ENCODE peak calls at places on chromosomes 4 and X, in six cellular contexts. S, K, Y, H, A and B are unnamed samples.

GRCh38 chrX:38651625-38652601 is 90.6 kb downstream of the TSPAN7 start:
- DNase-seq in A (no peak), H (no peak), S (no peak), Y (no peak), K (no peak), B (no peak)

GRCh38 chr4:4627111-4627510 is 85.3 kb upstream of the STX18 start:
- DNase-seq in A (no peak), K (no peak), Y (no peak), S (no peak), H (no peak), B (no peak)

GRCh38 chr4:98963538-98964433 is 31.7 kb upstream of the METAP1 start:
- DNase-seq in Y (no peak), H (no peak), K (no peak), S (no peak), A (no peak), B (no peak)

GRCh38 chr4:1992468-1993168 is 16.2 kb downstream of the NELFA start:
- DNase-seq in Y (no peak), A (peak; percentile 65), K (no peak), S (no peak), H (no peak), B (no peak)

GRCh38 chr4:187065396-187065795 is 341.7 kb upstream of the FAT1 start:
- DNase-seq in A (no peak), K (no peak), Y (no peak), H (no peak), S (no peak), B (no peak)

GRCh38 chr4:921830-922331 is 10.2 kb downstream of the GAK start:
- DNase-seq in A (no peak), S (no peak), Y (no peak), H (peak; percentile 72), K (no peak), B (peak; percentile 23)

GRCh38 chr4:180031330-180031729 is 2211.9 kb upstream of the TENM3 start:
- DNase-seq in Y (no peak), A (no peak), S (no peak), H (no peak), K (no peak), B (no peak)

GRCh38 chr4:152935138-152935537 is 985 bp upstream of the FHDC1 start:
- DNase-seq in K (peak; percentile 73), Y (peak; percentile 30), A (no peak), S (peak; percentile 44), H (no peak), B (peak; percentile 49)

GRCh38 chr4:62814510-62815047 is 1594.7 kb downstream of the TECRL start:
- DNase-seq in A (no peak), S (no peak), H (no peak), K (no peak), Y (no peak), B (no peak)

GRCh38 chrX:22666441-22666840 is 333.3 kb upstream of the DDX53 start:
- DNase-seq in K (peak; percentile 7), H (peak; percentile 13), A (peak; percentile 60), Y (peak; percentile 40), S (no peak), B (no peak)

GRCh38 chrX:19731307-19731706 is 156.1 kb downstream of the SH3KBP1 start:
- DNase-seq in H (no peak), A (no peak), Y (no peak), K (no peak), S (no peak), B (no peak)

GRCh38 chr4:154492288-154492687 is 689 bp upstream of the DCHS2 start:
- DNase-seq in Y (no peak), H (no peak), A (no peak), K (no peak), S (no peak), B (no peak)

GRCh38 chr4:19358015-19358414 is 893.7 kb upstream of the SLIT2 start:
- DNase-seq in A (no peak), Y (no peak), S (no peak), K (no peak), H (no peak), B (no peak)

GRCh38 chr4:169604903-169605331 is 7.5 kb downstream of the NEK1 start:
- DNase-seq in H (no peak), A (no peak), K (no peak), S (no peak), Y (no peak), B (no peak)

GRCh38 chrX:97200454-97200853 is 316.7 kb downstream of the RPA4 start:
- DNase-seq in Y (no peak), H (no peak), K (no peak), S (no peak), A (no peak), B (no peak)

GRCh38 chr4:185020863-185021761 is 2.8 kb downstream of the HELT start:
- DNase-seq in S (no peak), Y (no peak), A (no peak), K (no peak), H (no peak), B (no peak)

GRCh38 chr4:125283702-125284279 is 31.0 kb upstream of the FAT4 start:
- DNase-seq in Y (peak; percentile 36), H (peak; percentile 25), S (no peak), A (peak; percentile 70), K (no peak), B (no peak)

GRCh38 chrX:134144231-134144630 is 92.8 kb upstream of the CCDC160 start:
- DNase-seq in H (peak; percentile 21), Y (peak; percentile 8), A (peak; percentile 21), K (peak; percentile 15), S (no peak), B (no peak)

GRCh38 chr4:131613824-131614216 is 1535.3 kb upstream of the PCDH10 start:
- DNase-seq in Y (no peak), S (no peak), K (no peak), A (no peak), H (no peak), B (no peak)

GRCh38 chr4:139416073-139416673 is 37.7 kb upstream of the RAB33B start:
- DNase-seq in A (peak; percentile 77), S (no peak), H (peak; percentile 67), Y (peak; percentile 51), K (peak; percentile 43), B (no peak)

GRCh38 chr4:174213734-174214101 is 69.7 kb downstream of the FBXO8 start:
- DNase-seq in H (no peak), Y (no peak), S (no peak), K (no peak), A (peak; percentile 41), B (no peak)

GRCh38 chr4:42281324-42282020 is 115.8 kb upstream of the SHISA3 start:
- DNase-seq in H (no peak), K (no peak), A (no peak), S (no peak), Y (no peak), B (no peak)

GRCh38 chr4:73468170-73468569 is 13.4 kb upstream of the AFM start:
- DNase-seq in A (no peak), K (no peak), S (no peak), H (no peak), Y (no peak), B (no peak)

GRCh38 chrX:13165747-13166146 is 121.3 kb upstream of the FAM9C start:
- DNase-seq in Y (no peak), H (no peak), S (no peak), A (no peak), K (no peak), B (no peak)

GRCh38 chrX:13165266-13165665 is 120.8 kb upstream of the FAM9C start:
- DNase-seq in K (no peak), A (peak; percentile 42), Y (no peak), S (no peak), H (no peak), B (no peak)

GRCh38 chrX:13168276-13168675 is 123.9 kb upstream of the FAM9C start:
- DNase-seq in S (no peak), Y (no peak), A (no peak), K (no peak), H (no peak), B (no peak)

GRCh38 chrX:13169688-13170087 is 125.3 kb upstream of the FAM9C start:
- DNase-seq in K (no peak), Y (no peak), A (no peak), S (no peak), H (no peak), B (no peak)

DNA sequence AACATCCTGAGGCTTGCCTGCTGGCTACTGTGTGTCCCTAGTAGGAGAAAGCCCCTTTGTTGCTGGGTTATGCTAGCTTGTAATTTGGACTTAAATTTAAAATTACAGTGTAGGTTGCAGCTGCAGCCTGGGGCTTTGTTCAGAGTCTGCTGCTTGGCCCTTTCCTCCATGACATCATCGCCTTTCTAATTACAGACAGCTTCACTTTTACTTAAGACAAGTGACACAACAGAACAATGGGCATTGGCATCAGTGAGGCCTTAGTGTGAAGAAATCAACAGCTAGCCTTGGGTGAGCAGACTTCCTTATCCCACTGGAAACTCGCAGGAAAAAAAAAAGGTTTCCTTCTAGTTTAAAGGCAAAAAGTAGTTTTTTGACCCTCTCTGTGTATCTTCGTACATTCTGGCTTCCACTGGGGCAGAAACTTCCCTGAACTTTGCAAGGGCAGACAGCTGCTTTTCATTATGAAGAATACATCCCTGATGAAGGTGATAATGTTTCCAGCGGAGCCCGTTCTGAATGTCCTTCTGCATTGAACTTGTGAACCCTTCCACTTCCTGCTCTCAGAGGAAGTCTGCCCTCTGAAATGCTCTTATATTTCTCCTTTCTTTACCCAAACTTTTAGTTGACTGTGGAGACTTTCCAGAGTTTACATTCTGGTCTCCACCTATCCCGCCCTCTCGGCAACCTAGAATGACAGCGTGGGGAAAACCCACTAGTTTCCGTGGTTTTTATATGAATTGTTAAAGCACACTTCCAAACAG is 123.2 kb upstream of the FAM9C start:
- DNase-seq in H (peak; percentile 4), S (no peak), A (peak; percentile 70), Y (no peak), K (no peak), B (no peak)
- H3K4me3 ChIP-seq in H (no peak overlapping the region), S (no peak overlapping the region), A (no peak overlapping the region), Y (no peak overlapping the region), K (no peak overlapping the region), B (no peak overlapping the region)

GRCh38 chr4:74830928-74831327 is 36.6 kb upstream of the BTC start:
- DNase-seq in A (peak; percentile 6), Y (peak; percentile 2), H (no peak), K (no peak), S (no peak), B (no peak)
- TF ChIP-seq CTCF in A (peak; percentile 26), Y (no peak), H (peak; percentile 61), K (no peak), S (no peak), B (no peak)

GRCh38 chr4:18294846-18295245 is 273.3 kb upstream of the LCORL start:
- DNase-seq in S (no peak), A (no peak), H (no peak), K (no peak), Y (no peak), B (no peak)
- H3K4me3 ChIP-seq in S (no peak overlapping the region), A (no peak overlapping the region), H (no peak overlapping the region), K (no peak overlapping the region), Y (no peak overlapping the region), B (no peak overlapping the region)

GRCh38 chr4:158859661-158860060 is 90.8 kb downstream of the FNIP2 start:
- DNase-seq in Y (no peak), A (peak; percentile 30), K (peak; percentile 10), H (no peak), S (no peak), B (no peak)

GRCh38 chr4:158861281-158861680 is 92.5 kb downstream of the FNIP2 start:
- DNase-seq in K (no peak), S (no peak), H (no peak), Y (no peak), A (no peak), B (no peak)

GRCh38 chr4:158860856-158861255 is 92.0 kb downstream of the FNIP2 start:
- DNase-seq in S (no peak), A (no peak), Y (no peak), K (no peak), H (no peak), B (no peak)

GRCh38 chr4:158863296-158863695 is 94.5 kb downstream of the FNIP2 start:
- DNase-seq in A (no peak), Y (no peak), K (no peak), H (no peak), S (no peak), B (no peak)

GRCh38 chr4:158861766-158862165 is 92.9 kb downstream of the FNIP2 start:
- DNase-seq in Y (no peak), S (no peak), K (no peak), H (no peak), A (no peak), B (no peak)
- TF ChIP-seq CTCF in Y (no peak), S (no peak), K (no peak), H (no peak), A (no peak), B (no peak)